ENCODE peak calls at places on chromosomes 11 and 22, in four cellular contexts. K, N, Z and G are unnamed samples.

GRCh38 chr11:129973068-129973467 is 29.6 kb downstream of the PRDM10 start:
- DNase-seq in N (no peak), Z (no peak), K (no peak), G (no peak)

GRCh38 chr22:37383342-37383741 is 43.9 kb downstream of the ELFN2 start:
- DNase-seq in K (no peak), Z (no peak), N (no peak), G (no peak)

GRCh38 chr11:23320131-23320530 is 459.9 kb upstream of the CCDC179 start:
- DNase-seq in Z (no peak), K (no peak), N (no peak), G (no peak)

GRCh38 chr11:31805037-31805628 is 6.0 kb downstream of the PAX6 start:
- DNase-seq in K (no peak), Z (peak), N (no peak), G (no peak)

GRCh38 chr11:63240098-63240497 is 3.3 kb downstream of the SLC22A25 start:
- DNase-seq in N (no peak), K (no peak), Z (no peak), G (no peak)

GRCh38 chr11:128552783-128553661 is 34.3 kb downstream of the ETS1 start:
- DNase-seq in K (no peak), N (peak), Z (no peak), G (no peak)

GRCh38 chr11:95059031-95059430 is 7.7 kb upstream of the SRSF8 start:
- DNase-seq in K (no peak), Z (no peak), N (no peak), G (no peak)

GRCh38 chr11:117482881-117483280 is 155.2 kb downstream of the CEP164 start:
- DNase-seq in Z (no peak), K (no peak), N (no peak), G (no peak)

GRCh38 chr11:134542401-134543143 is 130.5 kb upstream of the B3GAT1 start:
- DNase-seq in K (no peak), Z (no peak), N (no peak), G (no peak)